ENCODE peak calls at places on chromosomes 13 and 19, in nine cellular contexts. One of them, this sample, is unnamed.

GRCh38 chr19:51364200-51365106 is 1.7 kb downstream of the ETFB start:
- DNase-seq in body of pancreas: no peak
- DNase-seq in tibial nerve: no peak
- DNase-seq in heart right ventricle: no peak
- DNase-seq in progenitor cell of endocrine pancreas: no peak
- DNase-seq in A673: no peak
- DNase-seq in OCI-LY7: no peak
- DNase-seq in AG10803: no peak
- DNase-seq in epithelial cell of esophagus: peak; percentile 73
- DNase-seq in this sample: no peak

GRCh38 chr13:99980201-99981114 is 1.1 kb upstream of the ZIC2 start:
- DNase-seq in epithelial cell of esophagus: peak; percentile 81
- DNase-seq in AG10803: peak; percentile 60
- DNase-seq in heart right ventricle: peak; percentile 68
- DNase-seq in progenitor cell of endocrine pancreas: peak; percentile 45
- DNase-seq in body of pancreas: peak; percentile 70
- DNase-seq in OCI-LY7: peak; percentile 16
- DNase-seq in A673: peak; percentile 96
- DNase-seq in tibial nerve: no peak
- DNase-seq in this sample: no peak

GRCh38 chr19:31350693-31351211 is 1.5 kb upstream of the TSHZ3 start:
- DNase-seq in OCI-LY7: no peak
- DNase-seq in epithelial cell of esophagus: peak; percentile 70
- DNase-seq in body of pancreas: peak; percentile 55
- DNase-seq in tibial nerve: no peak
- DNase-seq in progenitor cell of endocrine pancreas: peak; percentile 42
- DNase-seq in heart right ventricle: peak; percentile 66
- DNase-seq in A673: peak; percentile 59
- DNase-seq in AG10803: peak; percentile 57
- DNase-seq in this sample: no peak

GRCh38 chr19:11798391-11799296 is at the start of gene ZNF491:
- DNase-seq in epithelial cell of esophagus: peak; percentile 92
- DNase-seq in OCI-LY7: peak; percentile 94
- DNase-seq in heart right ventricle: peak; percentile 92
- DNase-seq in AG10803: peak; percentile 80
- DNase-seq in A673: peak; percentile 96
- DNase-seq in tibial nerve: peak; percentile 75
- DNase-seq in progenitor cell of endocrine pancreas: peak; percentile 85
- DNase-seq in body of pancreas: peak; percentile 93
- DNase-seq in this sample: peak; percentile 63

GRCh38 chr13:22648325-22648758 is 532.4 kb upstream of the SGCG start:
- DNase-seq in epithelial cell of esophagus: no peak
- DNase-seq in body of pancreas: no peak
- DNase-seq in tibial nerve: no peak
- DNase-seq in OCI-LY7: no peak
- DNase-seq in AG10803: no peak
- DNase-seq in A673: no peak
- DNase-seq in progenitor cell of endocrine pancreas: no peak
- DNase-seq in heart right ventricle: no peak
- DNase-seq in this sample: no peak

GRCh38 chr13:73608157-73608516 is 526.1 kb downstream of the KLF12 start:
- DNase-seq in OCI-LY7: no peak
- DNase-seq in epithelial cell of esophagus: no peak
- DNase-seq in tibial nerve: no peak
- DNase-seq in progenitor cell of endocrine pancreas: no peak
- DNase-seq in A673: no peak
- DNase-seq in heart right ventricle: no peak
- DNase-seq in body of pancreas: no peak
- DNase-seq in AG10803: no peak
- DNase-seq in this sample: no peak

GRCh38 chr13:84237181-84237580 is 354.9 kb upstream of the SLITRK1 start:
- DNase-seq in progenitor cell of endocrine pancreas: no peak
- DNase-seq in AG10803: no peak
- DNase-seq in tibial nerve: no peak
- DNase-seq in epithelial cell of esophagus: no peak
- DNase-seq in heart right ventricle: no peak
- DNase-seq in OCI-LY7: no peak
- DNase-seq in body of pancreas: no peak
- DNase-seq in A673: no peak
- DNase-seq in this sample: no peak

GRCh38 chr19:756232-756631 is 5.3 kb downstream of the MISP start:
- DNase-seq in A673: peak; percentile 62
- DNase-seq in progenitor cell of endocrine pancreas: no peak
- DNase-seq in heart right ventricle: no peak
- DNase-seq in AG10803: peak; percentile 26
- DNase-seq in body of pancreas: no peak
- DNase-seq in OCI-LY7: peak; percentile 47
- DNase-seq in tibial nerve: no peak
- DNase-seq in epithelial cell of esophagus: peak; percentile 68
- DNase-seq in this sample: no peak

GRCh38 chr19:50300814-50301606 is 28.2 kb downstream of the KCNC3 start:
- DNase-seq in epithelial cell of esophagus: peak; percentile 58
- DNase-seq in body of pancreas: no peak
- DNase-seq in A673: peak; percentile 54
- DNase-seq in progenitor cell of endocrine pancreas: no peak
- DNase-seq in OCI-LY7: no peak
- DNase-seq in heart right ventricle: no peak
- DNase-seq in AG10803: peak; percentile 39
- DNase-seq in tibial nerve: no peak
- DNase-seq in this sample: peak; percentile 17

GRCh38 chr19:324716-325115 is 19.9 kb downstream of the MIER2 start:
- DNase-seq in epithelial cell of esophagus: no peak
- DNase-seq in progenitor cell of endocrine pancreas: no peak
- DNase-seq in body of pancreas: no peak
- DNase-seq in heart right ventricle: no peak
- DNase-seq in OCI-LY7: no peak
- DNase-seq in tibial nerve: no peak
- DNase-seq in AG10803: no peak
- DNase-seq in A673: no peak
- DNase-seq in this sample: no peak

GRCh38 chr19:33379151-33379829 is 5.8 kb downstream of the CEBPG start:
- DNase-seq in body of pancreas: no peak
- DNase-seq in AG10803: no peak
- DNase-seq in progenitor cell of endocrine pancreas: no peak
- DNase-seq in tibial nerve: no peak
- DNase-seq in epithelial cell of esophagus: no peak
- DNase-seq in heart right ventricle: no peak
- DNase-seq in OCI-LY7: no peak
- DNase-seq in A673: no peak
- DNase-seq in this sample: no peak

GRCh38 chr19:42285546-42285945 is 16.4 kb upstream of the PRR19 start:
- DNase-seq in A673: no peak
- DNase-seq in progenitor cell of endocrine pancreas: no peak
- DNase-seq in AG10803: no peak
- DNase-seq in OCI-LY7: peak; percentile 54
- DNase-seq in tibial nerve: no peak
- DNase-seq in heart right ventricle: no peak
- DNase-seq in epithelial cell of esophagus: no peak
- DNase-seq in body of pancreas: peak; percentile 21
- DNase-seq in this sample: no peak

GRCh38 chr19:56869886-56870285 is 29.4 kb upstream of the PEG3 start:
- DNase-seq in OCI-LY7: no peak
- DNase-seq in progenitor cell of endocrine pancreas: no peak
- DNase-seq in heart right ventricle: no peak
- DNase-seq in AG10803: no peak
- DNase-seq in epithelial cell of esophagus: no peak
- DNase-seq in A673: no peak
- DNase-seq in tibial nerve: no peak
- DNase-seq in body of pancreas: no peak
- DNase-seq in this sample: no peak

GRCh38 chr19:56877069-56877715 is 36.7 kb upstream of the PEG3 start:
- DNase-seq in AG10803: no peak
- DNase-seq in tibial nerve: no peak
- DNase-seq in A673: no peak
- DNase-seq in progenitor cell of endocrine pancreas: no peak
- DNase-seq in heart right ventricle: no peak
- DNase-seq in body of pancreas: no peak
- DNase-seq in epithelial cell of esophagus: no peak
- DNase-seq in OCI-LY7: no peak
- DNase-seq in this sample: no peak

GRCh38 chr19:56875717-56876116 is 35.2 kb upstream of the PEG3 start:
- DNase-seq in AG10803: no peak
- DNase-seq in progenitor cell of endocrine pancreas: no peak
- DNase-seq in tibial nerve: no peak
- DNase-seq in OCI-LY7: no peak
- DNase-seq in heart right ventricle: no peak
- DNase-seq in body of pancreas: no peak
- DNase-seq in A673: no peak
- DNase-seq in epithelial cell of esophagus: no peak
- DNase-seq in this sample: no peak

GRCh38 chr19:56874530-56874929 is 34.0 kb upstream of the PEG3 start:
- DNase-seq in AG10803: no peak
- DNase-seq in heart right ventricle: no peak
- DNase-seq in body of pancreas: no peak
- DNase-seq in epithelial cell of esophagus: no peak
- DNase-seq in OCI-LY7: no peak
- DNase-seq in progenitor cell of endocrine pancreas: no peak
- DNase-seq in A673: no peak
- DNase-seq in tibial nerve: no peak
- DNase-seq in this sample: no peak

DNA sequence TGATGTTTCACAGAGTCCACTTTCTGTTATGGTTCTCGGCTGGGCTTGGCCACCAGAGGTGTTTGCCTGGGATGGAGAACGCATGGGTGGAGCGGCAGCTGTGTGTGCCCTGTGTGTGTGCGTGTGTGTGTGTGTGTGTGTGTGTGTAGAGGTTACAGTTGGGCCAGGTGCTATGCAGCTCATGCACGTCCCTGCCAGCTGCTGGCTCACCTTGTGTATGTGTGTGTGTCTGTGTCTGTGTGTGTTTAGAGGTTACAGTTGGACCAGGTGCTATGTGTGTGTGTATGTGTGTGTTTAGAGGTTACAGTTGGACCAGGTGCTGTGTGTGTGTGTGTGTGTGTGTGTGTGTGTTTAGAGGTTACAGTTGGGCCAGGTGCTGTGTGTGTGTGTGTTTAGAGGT is 33.0 kb upstream of the PEG3 start:
- DNase-seq in epithelial cell of esophagus: no peak
- DNase-seq in AG10803: no peak
- DNase-seq in progenitor cell of endocrine pancreas: no peak
- DNase-seq in OCI-LY7: no peak
- DNase-seq in heart right ventricle: no peak
- DNase-seq in body of pancreas: no peak
- DNase-seq in A673: no peak
- DNase-seq in tibial nerve: no peak
- DNase-seq in this sample: no peak
- TF ChIP-seq CTCF in epithelial cell of esophagus: no peak
- TF ChIP-seq CTCF in AG10803: no peak
- TF ChIP-seq CTCF in progenitor cell of endocrine pancreas: no peak
- TF ChIP-seq CTCF in OCI-LY7: no peak
- TF ChIP-seq CTCF in heart right ventricle: no peak
- TF ChIP-seq CTCF in body of pancreas: no peak
- TF ChIP-seq CTCF in A673: no peak
- TF ChIP-seq CTCF in tibial nerve: no peak
- TF ChIP-seq CTCF in this sample: no peak

GRCh38 chr13:100989424-100989823 is 314.8 kb upstream of the TMTC4 start:
- DNase-seq in OCI-LY7: no peak
- DNase-seq in A673: no peak
- DNase-seq in tibial nerve: no peak
- DNase-seq in epithelial cell of esophagus: no peak
- DNase-seq in progenitor cell of endocrine pancreas: no peak
- DNase-seq in body of pancreas: no peak
- DNase-seq in heart right ventricle: no peak
- DNase-seq in AG10803: no peak
- DNase-seq in this sample: no peak
- TF ChIP-seq CTCF in OCI-LY7: no peak
- TF ChIP-seq CTCF in A673: no peak
- TF ChIP-seq CTCF in tibial nerve: no peak
- TF ChIP-seq CTCF in epithelial cell of esophagus: no peak
- TF ChIP-seq CTCF in progenitor cell of endocrine pancreas: no peak
- TF ChIP-seq CTCF in body of pancreas: no peak
- TF ChIP-seq CTCF in heart right ventricle: no peak
- TF ChIP-seq CTCF in AG10803: no peak
- TF ChIP-seq CTCF in this sample: no peak

GRCh38 chr13:30564489-30564888 is 53.2 kb upstream of the USPL1 start:
- DNase-seq in heart right ventricle: no peak
- DNase-seq in A673: no peak
- DNase-seq in epithelial cell of esophagus: no peak
- DNase-seq in tibial nerve: no peak
- DNase-seq in body of pancreas: no peak
- DNase-seq in AG10803: no peak
- DNase-seq in progenitor cell of endocrine pancreas: no peak
- DNase-seq in OCI-LY7: no peak
- DNase-seq in this sample: no peak
- TF ChIP-seq CTCF in heart right ventricle: no peak
- TF ChIP-seq CTCF in A673: no peak
- TF ChIP-seq CTCF in epithelial cell of esophagus: no peak
- TF ChIP-seq CTCF in tibial nerve: no peak
- TF ChIP-seq CTCF in body of pancreas: no peak
- TF ChIP-seq CTCF in AG10803: no peak
- TF ChIP-seq CTCF in progenitor cell of endocrine pancreas: no peak
- TF ChIP-seq CTCF in OCI-LY7: peak; percentile 53
- TF ChIP-seq CTCF in this sample: no peak

DNA sequence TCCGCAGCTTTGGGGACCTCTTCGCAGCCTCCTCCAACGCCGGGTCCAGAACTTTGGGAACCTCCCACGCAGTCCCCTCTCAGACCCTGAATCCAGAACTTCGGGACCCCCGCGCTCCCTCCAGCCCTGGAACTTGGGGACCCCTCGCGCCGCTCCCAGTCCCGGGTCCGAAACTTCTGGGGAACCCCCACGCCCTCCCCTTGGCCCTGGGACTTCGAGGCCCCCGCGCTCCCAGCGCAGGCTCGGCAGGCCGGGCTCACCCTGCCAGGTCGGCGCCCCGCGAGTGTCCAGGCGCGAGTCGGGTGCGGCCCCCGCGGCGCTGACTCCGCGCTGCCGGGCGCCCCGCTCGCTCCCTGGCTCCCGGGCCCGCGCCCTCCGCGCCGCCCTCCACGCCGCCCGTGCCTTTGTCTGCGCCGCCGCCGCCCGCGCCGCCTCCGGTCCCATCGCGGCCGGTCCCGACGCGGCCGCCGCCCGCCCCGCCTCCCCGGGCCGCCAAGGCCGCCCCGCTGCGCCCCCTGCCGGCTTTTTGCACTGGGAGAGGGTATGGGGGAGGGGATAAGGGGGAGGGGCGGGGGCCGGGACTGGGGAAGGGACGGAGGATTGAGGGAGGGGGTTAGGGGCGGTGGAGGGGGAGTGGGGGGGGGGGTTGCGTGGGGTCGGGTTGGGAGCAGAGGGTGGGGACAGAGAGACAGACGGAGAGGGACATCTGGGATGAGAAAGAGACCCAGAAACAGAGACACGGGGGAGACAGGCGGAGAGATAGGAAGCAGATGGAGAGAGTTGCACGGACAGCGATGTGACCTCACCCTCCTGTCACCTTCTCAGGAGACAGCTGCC is at the start of gene HOMER3:
- DNase-seq in epithelial cell of esophagus: peak; percentile 70
- DNase-seq in heart right ventricle: peak; percentile 88
- DNase-seq in OCI-LY7: peak; percentile 80
- DNase-seq in tibial nerve: peak; percentile 76
- DNase-seq in progenitor cell of endocrine pancreas: peak; percentile 86
- DNase-seq in body of pancreas: peak; percentile 82
- DNase-seq in AG10803: peak; percentile 53
- DNase-seq in A673: peak; percentile 76
- DNase-seq in this sample: no peak
- TF ChIP-seq CTCF in epithelial cell of esophagus: peak; percentile 41
- TF ChIP-seq CTCF in heart right ventricle: peak; percentile 27
- TF ChIP-seq CTCF in OCI-LY7: no peak
- TF ChIP-seq CTCF in tibial nerve: peak; percentile 87
- TF ChIP-seq CTCF in progenitor cell of endocrine pancreas: peak; percentile 26
- TF ChIP-seq CTCF in body of pancreas: peak; percentile 54
- TF ChIP-seq CTCF in AG10803: peak; percentile 35
- TF ChIP-seq CTCF in A673: no peak
- TF ChIP-seq CTCF in this sample: peak; percentile 73

GRCh38 chr19:55344444-55344843 is 4.8 kb downstream of the KMT5C start:
- DNase-seq in AG10803: no peak
- DNase-seq in heart right ventricle: no peak
- DNase-seq in progenitor cell of endocrine pancreas: no peak
- DNase-seq in A673: no peak
- DNase-seq in tibial nerve: no peak
- DNase-seq in epithelial cell of esophagus: peak; percentile 63
- DNase-seq in body of pancreas: no peak
- DNase-seq in OCI-LY7: no peak
- DNase-seq in this sample: no peak
- TF ChIP-seq CTCF in AG10803: no peak
- TF ChIP-seq CTCF in heart right ventricle: no peak
- TF ChIP-seq CTCF in progenitor cell of endocrine pancreas: no peak
- TF ChIP-seq CTCF in A673: no peak
- TF ChIP-seq CTCF in tibial nerve: no peak
- TF ChIP-seq CTCF in epithelial cell of esophagus: peak; percentile 2
- TF ChIP-seq CTCF in body of pancreas: no peak
- TF ChIP-seq CTCF in OCI-LY7: no peak
- TF ChIP-seq CTCF in this sample: no peak